ENCODE peak calls at places on chromosome 7, in eight cellular contexts. One of them, this sample, is unnamed.

GRCh38 chr7:142176901-142177300 is 65.4 kb downstream of the MGAM2 start:
- DNase-seq in spleen: no peak
- DNase-seq in MCF 10A: peak
- DNase-seq in NCI-H2107: no peak
- DNase-seq in heart left ventricle: no peak
- DNase-seq in NB4: peak
- DNase-seq in left colon: no peak
- DNase-seq in RWPE1: no peak
- DNase-seq in this sample: no peak

GRCh38 chr7:45574521-45575500 is 643 bp downstream of the ADCY1 start:
- DNase-seq in NCI-H2107: peak
- DNase-seq in NB4: no peak
- DNase-seq in heart left ventricle: no peak
- DNase-seq in MCF 10A: peak
- DNase-seq in left colon: peak
- DNase-seq in RWPE1: peak
- DNase-seq in spleen: peak
- DNase-seq in this sample: peak

GRCh38 chr7:17301491-17302101 is 3.1 kb downstream of the AHR start:
- DNase-seq in heart left ventricle: no peak
- DNase-seq in spleen: no peak
- DNase-seq in RWPE1: no peak
- DNase-seq in NCI-H2107: no peak
- DNase-seq in left colon: peak
- DNase-seq in MCF 10A: peak
- DNase-seq in NB4: peak
- DNase-seq in this sample: no peak

GRCh38 chr7:105617280-105618015 is 36.2 kb upstream of the EFCAB10 start:
- DNase-seq in spleen: no peak
- DNase-seq in RWPE1: no peak
- DNase-seq in left colon: no peak
- DNase-seq in NCI-H2107: peak
- DNase-seq in NB4: no peak
- DNase-seq in MCF 10A: no peak
- DNase-seq in heart left ventricle: no peak
- DNase-seq in this sample: no peak

GRCh38 chr7:131011437-131011752 is 277.4 kb upstream of the KLF14 start:
- DNase-seq in heart left ventricle: no peak
- DNase-seq in spleen: peak
- DNase-seq in NCI-H2107: no peak
- DNase-seq in left colon: no peak
- DNase-seq in MCF 10A: no peak
- DNase-seq in RWPE1: no peak
- DNase-seq in NB4: no peak
- DNase-seq in this sample: no peak

GRCh38 chr7:153433223-153433622 is 619.0 kb upstream of the DPP6 start:
- DNase-seq in spleen: no peak
- DNase-seq in left colon: no peak
- DNase-seq in NB4: no peak
- DNase-seq in RWPE1: no peak
- DNase-seq in heart left ventricle: no peak
- DNase-seq in NCI-H2107: no peak
- DNase-seq in MCF 10A: no peak
- DNase-seq in this sample: peak

GRCh38 chr7:111068618-111069017 is 22.3 kb upstream of the LRRN3 start:
- DNase-seq in MCF 10A: no peak
- DNase-seq in heart left ventricle: no peak
- DNase-seq in RWPE1: no peak
- DNase-seq in NCI-H2107: no peak
- DNase-seq in left colon: no peak
- DNase-seq in spleen: no peak
- DNase-seq in NB4: no peak
- DNase-seq in this sample: no peak

GRCh38 chr7:41777894-41778596 is 75.2 kb upstream of the INHBA start:
- DNase-seq in NB4: peak
- DNase-seq in heart left ventricle: no peak
- DNase-seq in RWPE1: no peak
- DNase-seq in left colon: no peak
- DNase-seq in MCF 10A: no peak
- DNase-seq in NCI-H2107: no peak
- DNase-seq in spleen: no peak
- DNase-seq in this sample: no peak

GRCh38 chr7:28685660-28686417 is 272.3 kb downstream of the TRIL start:
- DNase-seq in NCI-H2107: peak
- DNase-seq in NB4: peak
- DNase-seq in left colon: peak
- DNase-seq in spleen: peak
- DNase-seq in MCF 10A: peak
- DNase-seq in heart left ventricle: peak
- DNase-seq in RWPE1: peak
- DNase-seq in this sample: peak

GRCh38 chr7:95527776-95528250 is 42.1 kb downstream of the ASB4 start:
- DNase-seq in heart left ventricle: no peak
- DNase-seq in spleen: peak
- DNase-seq in NB4: no peak
- DNase-seq in RWPE1: no peak
- DNase-seq in left colon: no peak
- DNase-seq in MCF 10A: no peak
- DNase-seq in NCI-H2107: no peak
- DNase-seq in this sample: no peak

GRCh38 chr7:74709880-74710671 is 52.6 kb downstream of the GTF2I start:
- DNase-seq in spleen: no peak
- DNase-seq in left colon: no peak
- DNase-seq in heart left ventricle: no peak
- DNase-seq in NB4: peak
- DNase-seq in NCI-H2107: no peak
- DNase-seq in RWPE1: no peak
- DNase-seq in MCF 10A: no peak
- DNase-seq in this sample: no peak

GRCh38 chr7:148058092-148058491 is 532.5 kb upstream of the C7orf33 start:
- DNase-seq in spleen: no peak
- DNase-seq in left colon: no peak
- DNase-seq in RWPE1: no peak
- DNase-seq in NCI-H2107: peak
- DNase-seq in MCF 10A: no peak
- DNase-seq in NB4: no peak
- DNase-seq in heart left ventricle: no peak
- DNase-seq in this sample: no peak

GRCh38 chr7:3482147-3482921 is 181.3 kb downstream of the SDK1 start:
- DNase-seq in MCF 10A: peak
- DNase-seq in NB4: peak
- DNase-seq in RWPE1: peak
- DNase-seq in spleen: no peak
- DNase-seq in left colon: peak
- DNase-seq in heart left ventricle: no peak
- DNase-seq in NCI-H2107: no peak
- DNase-seq in this sample: peak

GRCh38 chr7:47379629-47380324 is 202.1 kb downstream of the TNS3 start:
- DNase-seq in NB4: no peak
- DNase-seq in NCI-H2107: no peak
- DNase-seq in heart left ventricle: peak
- DNase-seq in spleen: peak
- DNase-seq in RWPE1: peak
- DNase-seq in MCF 10A: peak
- DNase-seq in left colon: peak
- DNase-seq in this sample: peak

GRCh38 chr7:6250364-6250833 is 22.0 kb downstream of the CYTH3 start:
- DNase-seq in left colon: no peak
- DNase-seq in MCF 10A: peak
- DNase-seq in NB4: no peak
- DNase-seq in spleen: no peak
- DNase-seq in RWPE1: peak
- DNase-seq in heart left ventricle: no peak
- DNase-seq in NCI-H2107: no peak
- DNase-seq in this sample: no peak

GRCh38 chr7:44964384-44964830 is 14.4 kb downstream of the MYO1G start:
- DNase-seq in RWPE1: no peak
- DNase-seq in MCF 10A: no peak
- DNase-seq in NCI-H2107: no peak
- DNase-seq in left colon: no peak
- DNase-seq in NB4: peak
- DNase-seq in spleen: no peak
- DNase-seq in heart left ventricle: no peak
- DNase-seq in this sample: no peak

GRCh38 chr7:24812313-24812945 is 55.2 kb upstream of the GSDME start:
- DNase-seq in NCI-H2107: peak
- DNase-seq in RWPE1: peak
- DNase-seq in MCF 10A: peak
- DNase-seq in spleen: peak
- DNase-seq in NB4: peak
- DNase-seq in left colon: peak
- DNase-seq in heart left ventricle: no peak
- DNase-seq in this sample: peak

GRCh38 chr7:32126843-32127242 is 56.6 kb upstream of the PDE1C start:
- DNase-seq in spleen: no peak
- DNase-seq in RWPE1: no peak
- DNase-seq in heart left ventricle: no peak
- DNase-seq in NB4: no peak
- DNase-seq in left colon: no peak
- DNase-seq in MCF 10A: no peak
- DNase-seq in NCI-H2107: no peak
- DNase-seq in this sample: no peak

GRCh38 chr7:158850390-158851174 is 5.8 kb upstream of the DYNC2I1 start:
- DNase-seq in spleen: no peak
- DNase-seq in heart left ventricle: no peak
- DNase-seq in left colon: no peak
- DNase-seq in RWPE1: no peak
- DNase-seq in NCI-H2107: no peak
- DNase-seq in MCF 10A: no peak
- DNase-seq in NB4: no peak
- DNase-seq in this sample: no peak

GRCh38 chr7:116317907-116318306 is 107.6 kb downstream of the TES start:
- DNase-seq in left colon: no peak
- DNase-seq in NB4: no peak
- DNase-seq in heart left ventricle: no peak
- DNase-seq in NCI-H2107: no peak
- DNase-seq in RWPE1: no peak
- DNase-seq in MCF 10A: no peak
- DNase-seq in spleen: no peak
- DNase-seq in this sample: no peak

GRCh38 chr7:100983451-100984187 is 14.3 kb downstream of the MUC12 start:
- DNase-seq in NCI-H2107: no peak
- DNase-seq in left colon: no peak
- DNase-seq in spleen: peak
- DNase-seq in MCF 10A: peak
- DNase-seq in heart left ventricle: no peak
- DNase-seq in NB4: no peak
- DNase-seq in RWPE1: peak
- DNase-seq in this sample: no peak

GRCh38 chr7:11737723-11738122 is 94.3 kb downstream of the THSD7A start:
- DNase-seq in spleen: no peak
- DNase-seq in heart left ventricle: no peak
- DNase-seq in MCF 10A: peak
- DNase-seq in NCI-H2107: no peak
- DNase-seq in left colon: no peak
- DNase-seq in NB4: no peak
- DNase-seq in RWPE1: no peak
- DNase-seq in this sample: no peak

GRCh38 chr7:106819546-106819945 is 45.5 kb upstream of the PIK3CG start:
- DNase-seq in NCI-H2107: no peak
- DNase-seq in NB4: no peak
- DNase-seq in MCF 10A: no peak
- DNase-seq in spleen: no peak
- DNase-seq in heart left ventricle: no peak
- DNase-seq in RWPE1: no peak
- DNase-seq in left colon: no peak
- DNase-seq in this sample: no peak

GRCh38 chr7:48154792-48155413 is 16.4 kb upstream of the ABCA13 start:
- DNase-seq in NCI-H2107: no peak
- DNase-seq in left colon: peak
- DNase-seq in heart left ventricle: no peak
- DNase-seq in RWPE1: peak
- DNase-seq in NB4: peak
- DNase-seq in MCF 10A: peak
- DNase-seq in spleen: no peak
- DNase-seq in this sample: peak

GRCh38 chr7:100118388-100119074 is 627 bp downstream of the TAF6 start:
- DNase-seq in left colon: no peak
- DNase-seq in NCI-H2107: no peak
- DNase-seq in NB4: no peak
- DNase-seq in MCF 10A: no peak
- DNase-seq in heart left ventricle: no peak
- DNase-seq in spleen: no peak
- DNase-seq in RWPE1: no peak
- DNase-seq in this sample: no peak

GRCh38 chr7:47743898-47744612 is 162.1 kb upstream of the TNS3 start:
- DNase-seq in left colon: no peak
- DNase-seq in MCF 10A: no peak
- DNase-seq in spleen: peak
- DNase-seq in NCI-H2107: no peak
- DNase-seq in NB4: no peak
- DNase-seq in RWPE1: no peak
- DNase-seq in heart left ventricle: no peak
- DNase-seq in this sample: no peak

GRCh38 chr7:100358027-100358856 is at the start of gene PILRB:
- DNase-seq in NCI-H2107: no peak
- DNase-seq in MCF 10A: no peak
- DNase-seq in spleen: peak
- DNase-seq in NB4: peak
- DNase-seq in RWPE1: no peak
- DNase-seq in heart left ventricle: no peak
- DNase-seq in left colon: no peak
- DNase-seq in this sample: no peak

GRCh38 chr7:13988011-13988410 is 1.5 kb downstream of the ETV1 start:
- DNase-seq in NB4: no peak
- DNase-seq in left colon: no peak
- DNase-seq in NCI-H2107: no peak
- DNase-seq in heart left ventricle: no peak
- DNase-seq in spleen: no peak
- DNase-seq in MCF 10A: peak
- DNase-seq in RWPE1: no peak
- DNase-seq in this sample: no peak

GRCh38 chr7:124152859-124153692 is 120.2 kb upstream of the TMEM229A start:
- DNase-seq in NB4: peak
- DNase-seq in NCI-H2107: no peak
- DNase-seq in RWPE1: peak
- DNase-seq in spleen: no peak
- DNase-seq in left colon: no peak
- DNase-seq in MCF 10A: peak
- DNase-seq in heart left ventricle: no peak
- DNase-seq in this sample: peak

GRCh38 chr7:97174308-97174707 is 56.8 kb downstream of the SDHAF3 start:
- DNase-seq in MCF 10A: no peak
- DNase-seq in left colon: no peak
- DNase-seq in heart left ventricle: no peak
- DNase-seq in NB4: peak
- DNase-seq in spleen: no peak
- DNase-seq in NCI-H2107: no peak
- DNase-seq in RWPE1: no peak
- DNase-seq in this sample: no peak

This sample was measured in HT1080.